ENCODE peak calls at places on chromosomes 5 and 9, in four cellular contexts. I is SK-N-MC, Q is lower lobe of right lung, C is astrocyte of the spinal cord. R is an unnamed sample.

GRCh38 chr9:16532681-16533450 is 337.6 kb downstream of the BNC2 start:
- DNase-seq in C (peak), I (peak), Q (no peak), R (no peak)

GRCh38 chr5:172741206-172741582 is 29.8 kb downstream of the DUSP1 start:
- DNase-seq in C (no peak), Q (no peak), I (no peak), R (no peak)

GRCh38 chr9:26077860-26078259 is 399.6 kb upstream of the TUSC1 start:
- DNase-seq in C (no peak), Q (peak), I (no peak), R (no peak)

GRCh38 chr5:145981612-145982571 is 45.5 kb downstream of the SH3RF2 start:
- DNase-seq in Q (peak), I (no peak), C (no peak), R (no peak)

GRCh38 chr5:68071243-68071642 is 144.3 kb upstream of the PIK3R1 start:
- DNase-seq in C (peak), Q (no peak), I (no peak), R (no peak)

GRCh38 chr9:14203366-14204056 is 110.4 kb downstream of the NFIB start:
- DNase-seq in Q (no peak), I (no peak), C (peak), R (no peak)

GRCh38 chr5:43643327-43643726 is 40.3 kb downstream of the NNT start:
- DNase-seq in Q (no peak), I (no peak), C (peak), R (no peak)

GRCh38 chr5:178279723-178280438 is 47.3 kb upstream of the PHYKPL start:
- DNase-seq in I (no peak), Q (peak), C (peak), R (peak)

GRCh38 chr5:43484049-43484849 is 584 bp upstream of the TMEM267 start:
- DNase-seq in Q (peak), C (peak), I (peak), R (peak)

GRCh38 chr5:145976431-145977155 is 40.2 kb downstream of the SH3RF2 start:
- DNase-seq in I (no peak), C (peak), Q (no peak), R (no peak)

GRCh38 chr5:55176176-55176818 is 3.3 kb upstream of the CDC20B start:
- DNase-seq in I (no peak), Q (peak), C (no peak), R (peak)

GRCh38 chr9:9612270-9612669 is 1000.5 kb downstream of the PTPRD start:
- DNase-seq in I (no peak), C (no peak), Q (no peak), R (peak)

GRCh38 chr5:107430077-107430625 is 240.6 kb downstream of the EFNA5 start:
- DNase-seq in I (no peak), Q (no peak), C (peak), R (no peak)

GRCh38 chr5:108339220-108339619 is 42.7 kb downstream of the FBXL17 start:
- DNase-seq in Q (no peak), C (no peak), I (no peak), R (no peak)

GRCh38 chr5:116862632-116863455 is 288.2 kb upstream of the SEMA6A start:
- DNase-seq in Q (no peak), I (no peak), C (no peak), R (no peak)

GRCh38 chr9:27701664-27702063 is 128.4 kb upstream of the C9orf72 start:
- DNase-seq in I (peak), C (peak), Q (no peak), R (no peak)

GRCh38 chr9:115034801-115035200 is 83.2 kb downstream of the TNC start:
- DNase-seq in Q (no peak), I (no peak), C (peak), R (no peak)

GRCh38 chr5:132446621-132447020 is 44.0 kb downstream of the IRF1 start:
- DNase-seq in I (no peak), C (peak), Q (no peak), R (no peak)

GRCh38 chr5:132449060-132449459 is 41.5 kb downstream of the IRF1 start:
- DNase-seq in Q (no peak), C (no peak), I (no peak), R (no peak)

GRCh38 chr5:132445930-132446329 is 44.6 kb downstream of the IRF1 start:
- DNase-seq in I (no peak), C (no peak), Q (no peak), R (no peak)

GRCh38 chr5:132445640-132445923 is 45.0 kb downstream of the IRF1 start:
- DNase-seq in C (no peak), Q (no peak), I (no peak), R (no peak)

GRCh38 chr5:132447196-132447595 is 43.4 kb downstream of the IRF1 start:
- DNase-seq in I (no peak), C (no peak), Q (no peak), R (no peak)
- H3K4me3 ChIP-seq in I (no peak), C (no peak), Q (no peak), R (peak)

GRCh38 chr9:129037767-129038098 is 1.3 kb downstream of the MIGA2 start:
- DNase-seq in I (no peak), C (no peak), Q (no peak), R (no peak)
- H3K4me3 ChIP-seq in I (peak), C (no peak), Q (peak), R (peak)

GRCh38 chr9:126614455-126615248 is 924 bp downstream of the LMX1B start:
- DNase-seq in Q (no peak), C (no peak), I (no peak), R (no peak)
- H3K4me3 ChIP-seq in Q (no peak), C (peak), I (no peak), R (no peak)

GRCh38 chr9:76886318-76886717 is 19.6 kb downstream of the PRUNE2 start:
- DNase-seq in C (no peak), Q (no peak), I (no peak), R (no peak)

GRCh38 chr9:76884823-76885222 is 21.1 kb downstream of the PRUNE2 start:
- DNase-seq in I (no peak), Q (no peak), C (no peak), R (no peak)

GRCh38 chr9:76891279-76891678 is 14.6 kb downstream of the PRUNE2 start:
- DNase-seq in I (no peak), C (no peak), Q (no peak), R (no peak)

GRCh38 chr9:76887003-76887821 is 18.7 kb downstream of the PRUNE2 start:
- DNase-seq in C (peak), I (no peak), Q (no peak), R (no peak)

GRCh38 chr9:76887951-76888350 is 18.0 kb downstream of the PRUNE2 start:
- DNase-seq in Q (no peak), I (no peak), C (peak), R (no peak)
- H3K4me3 ChIP-seq in Q (no peak), I (no peak), C (no peak), R (no peak)

DNA sequence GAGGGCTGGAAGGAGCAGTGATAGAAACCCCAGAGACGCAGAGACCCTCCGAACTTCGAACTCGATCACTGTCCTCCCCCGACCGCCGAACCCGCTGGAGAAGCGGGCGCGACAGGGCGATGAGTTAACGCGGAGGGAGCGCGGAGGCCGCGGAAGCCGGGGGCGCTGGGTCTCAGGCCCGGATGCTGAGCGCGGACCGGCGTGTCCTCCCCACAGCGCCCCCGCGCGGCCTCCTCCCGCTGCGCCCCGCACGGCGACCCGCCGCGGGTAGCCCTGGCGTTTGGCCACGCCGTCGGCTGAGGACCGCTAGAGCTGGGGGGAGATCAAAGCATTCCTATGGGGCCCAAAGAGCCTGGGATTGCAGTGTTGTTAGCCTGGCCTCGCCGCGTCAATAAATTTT is 7.7 kb upstream of the DMRT2 start:
- DNase-seq in C (no peak), I (no peak), Q (no peak), R (no peak)
- H3K4me3 ChIP-seq in C (no peak), I (no peak), Q (peak), R (no peak)

DNA sequence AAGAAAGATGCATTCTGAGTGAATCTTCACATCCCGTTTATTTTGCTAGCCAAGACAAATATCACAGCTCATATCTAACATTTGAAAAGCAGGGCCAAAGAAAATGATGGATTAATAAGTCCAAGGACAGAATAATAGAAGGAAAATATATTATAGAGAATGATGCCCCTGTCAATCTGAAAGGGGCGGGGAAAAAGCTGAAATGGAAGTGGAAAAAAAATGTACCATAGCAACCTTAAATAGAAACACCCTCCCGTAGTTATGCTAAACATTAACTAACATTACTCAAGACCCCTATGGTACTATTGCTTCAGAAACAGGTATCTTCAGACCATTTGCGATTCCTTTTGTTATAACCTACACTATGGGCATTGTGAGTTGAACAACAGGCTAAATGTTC is 67.7 kb upstream of the SMARCA2 start:
- DNase-seq in C (no peak), I (no peak), Q (no peak), R (no peak)
- H3K4me3 ChIP-seq in C (no peak), I (no peak), Q (no peak), R (no peak)

GRCh38 chr5:32586251-32586642 is 890 bp downstream of the SUB1 start:
- DNase-seq in I (no peak), Q (no peak), C (no peak), R (no peak)

GRCh38 chr5:32589431-32589830 is 4.1 kb downstream of the SUB1 start:
- DNase-seq in C (no peak), I (no peak), Q (no peak), R (no peak)

GRCh38 chr5:32585446-32586250 is at the start of gene SUB1:
- DNase-seq in I (peak), C (peak), Q (peak), R (peak)

GRCh38 chr5:32585122-32585445 is 273 bp upstream of the SUB1 start:
- DNase-seq in I (no peak), C (no peak), Q (no peak), R (no peak)

GRCh38 chr5:32587067-32587551 is 1.8 kb downstream of the SUB1 start:
- DNase-seq in Q (no peak), C (no peak), I (no peak), R (no peak)
- H3K4me3 ChIP-seq in Q (peak), C (no peak), I (peak), R (peak)

GRCh38 chr9:124752967-124753366 is 18.1 kb downstream of the NR6A1 start:
- DNase-seq in I (no peak), Q (no peak), C (peak), R (no peak)
- H3K4me3 ChIP-seq in I (no peak), Q (no peak), C (no peak), R (no peak)

GRCh38 chr9:110179734-110180133 is 28.2 kb downstream of the C9orf152 start:
- DNase-seq in I (no peak), C (peak), Q (no peak), R (no peak)

GRCh38 chr9:110180386-110180712 is 27.6 kb downstream of the C9orf152 start:
- DNase-seq in I (no peak), Q (no peak), C (no peak), R (no peak)

GRCh38 chr9:110178281-110178680 is 29.7 kb downstream of the C9orf152 start:
- DNase-seq in I (no peak), C (no peak), Q (no peak), R (no peak)

GRCh38 chr9:110183208-110184145 is 24.5 kb downstream of the C9orf152 start:
- DNase-seq in C (peak), Q (no peak), I (peak), R (peak)

DNA sequence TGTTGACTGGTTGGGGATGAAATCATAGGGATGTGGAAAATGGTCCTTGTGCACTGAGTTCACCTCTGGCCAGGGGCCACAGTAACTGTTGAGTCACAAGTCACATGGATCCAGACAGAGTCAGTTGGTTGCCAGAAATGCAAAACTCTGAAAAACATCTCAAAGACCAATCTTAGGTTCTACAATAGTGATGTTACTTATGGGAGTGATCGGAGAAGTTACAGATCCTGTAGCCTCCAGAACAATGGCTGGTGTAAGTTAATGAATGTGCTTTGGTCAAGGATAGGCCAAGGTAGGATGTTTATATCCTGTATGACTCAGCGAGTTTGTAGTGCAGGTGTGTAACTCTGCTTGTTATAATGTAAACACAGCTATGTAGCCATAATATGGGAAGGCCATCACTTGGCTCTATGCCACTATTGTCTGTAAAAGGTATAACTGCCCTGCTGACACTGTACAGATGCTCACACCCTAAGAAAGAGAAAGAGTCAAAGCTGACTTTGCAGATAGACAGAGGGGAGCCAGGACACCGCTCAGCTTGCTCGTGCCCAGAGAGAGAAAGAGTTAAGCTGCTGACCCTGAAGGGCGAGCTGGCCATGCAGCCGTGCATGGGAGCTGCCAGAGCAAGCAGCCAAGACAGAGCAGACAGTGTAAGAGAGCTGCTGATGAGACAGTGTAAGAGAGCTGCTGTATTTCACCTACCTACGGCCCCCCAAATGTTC is 27.1 kb downstream of the C9orf152 start:
- DNase-seq in Q (no peak), C (peak), I (no peak), R (no peak)
- H3K4me3 ChIP-seq in Q (no peak), C (no peak), I (no peak), R (no peak)